ENCODE peak calls at places on chromosomes 11 and 22, in eight cellular contexts. N is cardiac fibroblast, X is Caco-2, R is colonic mucosa, D is H9, H is endodermal cell, O is nephron progenitor cell, B is bronchial epithelial cell. G is an unnamed sample.

GRCh38 chr11:2694495-2694894 is 5.3 kb downstream of the KCNQ1OT1 start:
- DNase-seq in H (no peak), B (no peak), O (no peak), N (no peak), X (no peak), R (no peak), D (peak), G (peak)

GRCh38 chr11:68743539-68743938 is 7.8 kb downstream of the TESMIN start:
- DNase-seq in H (no peak), D (no peak), R (no peak), B (no peak), X (no peak), O (no peak), N (no peak), G (no peak)

GRCh38 chr11:119315139-119316016 is 1.6 kb downstream of the MCAM start:
- DNase-seq in O (peak), H (peak), B (no peak), N (no peak), X (peak), D (peak), R (no peak), G (peak)

GRCh38 chr22:34975721-34976120 is 90.2 kb upstream of the ISX start:
- DNase-seq in O (no peak), B (peak), N (no peak), H (peak), R (no peak), D (peak), X (no peak), G (no peak)

GRCh38 chr11:19093976-19094375 is 23.0 kb upstream of the ZDHHC13 start:
- DNase-seq in N (no peak), O (no peak), D (no peak), X (no peak), R (no peak), H (no peak), B (peak), G (no peak)

GRCh38 chr11:14969922-14970323 is 2.2 kb downstream of the CALCA start:
- DNase-seq in O (peak), H (peak), D (peak), N (peak), X (no peak), B (peak), R (peak), G (no peak)

GRCh38 chr11:28105869-28106268 is 2.1 kb downstream of the KIF18A start:
- DNase-seq in H (no peak), D (no peak), X (no peak), N (no peak), B (no peak), O (no peak), R (no peak), G (no peak)

GRCh38 chr22:50498322-50498861 is 9.1 kb downstream of the LMF2 start:
- DNase-seq in N (peak), O (peak), H (peak), X (peak), B (peak), D (peak), R (peak), G (peak)

GRCh38 chr11:23574149-23574548 is 713.9 kb upstream of the CCDC179 start:
- DNase-seq in O (no peak), X (no peak), D (no peak), N (no peak), R (no peak), H (no peak), B (no peak), G (no peak)

GRCh38 chr11:120820040-120820439 is 203.9 kb upstream of the TBCEL start:
- DNase-seq in D (no peak), H (no peak), R (no peak), X (no peak), N (no peak), B (no peak), O (no peak), G (no peak)

GRCh38 chr22:39651783-39652058 is 81.2 kb downstream of the CACNA1I start:
- DNase-seq in O (no peak), D (no peak), N (no peak), X (no peak), R (no peak), H (no peak), B (no peak), G (no peak)

GRCh38 chr22:36405671-36406070 is 17.9 kb upstream of the MYH9 start:
- DNase-seq in X (no peak), D (no peak), H (no peak), N (peak), O (no peak), B (peak), R (no peak), G (no peak)

GRCh38 chr22:27220349-27220748 is 563.0 kb downstream of the MIAT start:
- DNase-seq in D (no peak), N (peak), B (peak), X (no peak), O (no peak), H (no peak), R (no peak), G (no peak)

GRCh38 chr11:134270250-134270714 is 5.9 kb upstream of the GLB1L3 start:
- DNase-seq in H (peak), N (peak), R (no peak), B (no peak), D (peak), X (no peak), O (no peak), G (no peak)

GRCh38 chr22:37278261-37278660 is 4.0 kb upstream of the CYTH4 start:
- DNase-seq in R (no peak), O (no peak), D (no peak), H (no peak), B (no peak), X (no peak), N (no peak), G (no peak)

GRCh38 chr11:12893787-12894672 is 115.1 kb upstream of the RASSF10 start:
- DNase-seq in X (peak), N (peak), R (peak), D (peak), H (peak), O (peak), B (peak), G (peak)

GRCh38 chr22:18031670-18032454 is 7.5 kb upstream of the MICAL3 start:
- DNase-seq in N (peak), D (no peak), R (no peak), X (no peak), B (peak), O (no peak), H (no peak), G (peak)

GRCh38 chr11:1830119-1830499 is 4.7 kb upstream of the SYT8 start:
- DNase-seq in X (no peak), D (no peak), R (peak), N (no peak), H (no peak), B (peak), O (no peak), G (no peak)

GRCh38 chr22:46829140-46829891 is 66.9 kb downstream of the TBC1D22A start:
- DNase-seq in X (peak), R (no peak), D (no peak), N (peak), H (peak), B (peak), O (no peak), G (peak)

GRCh38 chr11:84564180-84564866 is 1062.8 kb downstream of the DLG2 start:
- DNase-seq in X (peak), N (peak), R (peak), H (peak), B (peak), D (no peak), O (peak), G (peak)

GRCh38 chr11:109267293-109268095 is 154.5 kb upstream of the C11orf87 start:
- DNase-seq in B (peak), R (no peak), O (no peak), X (no peak), H (no peak), D (no peak), N (peak), G (no peak)

GRCh38 chr11:77129841-77130756 is 2.1 kb downstream of the MYO7A start:
- DNase-seq in B (no peak), H (no peak), X (no peak), N (no peak), R (no peak), O (no peak), D (no peak), G (no peak)

GRCh38 chr11:113496026-113496651 is 20.9 kb upstream of the DRD2 start:
- DNase-seq in D (no peak), X (no peak), O (no peak), H (no peak), N (no peak), B (no peak), R (no peak), G (no peak)

GRCh38 chr22:45329536-45329936 is 19.8 kb downstream of the FAM118A start:
- DNase-seq in R (no peak), H (no peak), N (no peak), O (no peak), B (no peak), D (no peak), X (no peak), G (peak)

GRCh38 chr11:110805764-110806163 is 93.5 kb upstream of the ARHGAP20 start:
- DNase-seq in B (no peak), D (no peak), O (no peak), N (no peak), R (no peak), X (no peak), H (no peak), G (no peak)

GRCh38 chr11:124043420-124043819 is 2.3 kb upstream of the OR10G7 start:
- DNase-seq in D (no peak), N (no peak), R (no peak), O (no peak), H (no peak), X (no peak), B (no peak), G (no peak)

GRCh38 chr22:27853404-27853803 is 51.8 kb upstream of the MN1 start:
- DNase-seq in H (no peak), D (no peak), O (no peak), R (no peak), X (no peak), N (peak), B (no peak), G (no peak)

GRCh38 chr11:30788849-30789248 is 202.7 kb upstream of the MPPED2 start:
- DNase-seq in O (no peak), X (no peak), R (no peak), H (no peak), D (no peak), N (no peak), B (no peak), G (no peak)

GRCh38 chr11:127843483-127844396 is 743.6 kb downstream of the ETS1 start:
- DNase-seq in H (peak), B (peak), O (peak), D (peak), R (peak), X (peak), N (peak), G (peak)

GRCh38 chr22:46798366-46799057 is 36.1 kb downstream of the TBC1D22A start:
- DNase-seq in O (peak), N (peak), R (peak), B (peak), D (peak), H (peak), X (peak), G (peak)

GRCh38 chr11:55707029-55707428 is 45.0 kb downstream of the OR4C6 start:
- DNase-seq in H (no peak), R (no peak), N (peak), X (no peak), D (no peak), B (peak), O (no peak), G (peak)

GRCh38 chr11:110463153-110463552 is 33.4 kb downstream of the FDX1 start:
- DNase-seq in O (peak), N (peak), R (peak), B (peak), D (peak), X (peak), H (peak), G (no peak)

GRCh38 chr11:86469491-86470388 is 95.1 kb downstream of the CCDC81 start:
- DNase-seq in H (no peak), O (no peak), R (no peak), D (no peak), X (peak), B (no peak), N (no peak), G (no peak)

GRCh38 chr11:8025123-8025522 is 38.0 kb downstream of the EIF3F start:
- DNase-seq in N (no peak), X (no peak), R (peak), H (no peak), B (no peak), D (peak), O (no peak), G (no peak)

GRCh38 chr11:68524681-68525080 is 64.1 kb downstream of the PPP6R3 start:
- DNase-seq in N (no peak), R (peak), B (no peak), H (no peak), X (no peak), O (no peak), D (no peak), G (no peak)

GRCh38 chr11:75536786-75537629 is 11.3 kb upstream of the GDPD5 start:
- DNase-seq in O (no peak), D (no peak), X (no peak), R (no peak), H (peak), B (peak), N (peak), G (no peak)

GRCh38 chr11:88475991-88476418 is 138.5 kb upstream of the CTSC start:
- DNase-seq in B (peak), X (no peak), R (no peak), N (peak), O (no peak), D (no peak), H (no peak), G (no peak)

GRCh38 chr11:120324932-120325810 is at the start of gene TLCD5:
- DNase-seq in D (peak), X (peak), O (peak), H (peak), N (peak), R (no peak), B (no peak), G (no peak)